ENCODE peak calls at places on chromosomes 5 and 9, in seven cellular contexts. Z is NCI-H1092; O is naive thymus-derived CD8-positive, alpha-beta T cell; E is pancreas; U is GDM1; L is left cardiac atrium; J is lung. G is an unnamed sample.

GRCh38 chr9:70945301-70945700 is 176.1 kb downstream of the TRPM3 start:
- DNase-seq in Z (no peak), O (no peak), E (no peak), U (no peak), L (no peak), J (no peak), G (no peak)

GRCh38 chr9:129280236-129281231 is 102.5 kb upstream of the IER5L start:
- DNase-seq in Z (no peak), O (no peak), E (no peak), U (no peak), L (no peak), J (no peak), G (no peak)

GRCh38 chr9:38008168-38009034 is 60.6 kb downstream of the SHB start:
- DNase-seq in Z (no peak), O (no peak), E (no peak), U (peak), L (peak), J (peak), G (peak)

GRCh38 chr9:95409650-95410426 is 92.3 kb upstream of the FANCC start:
- DNase-seq in Z (no peak), O (no peak), E (no peak), U (no peak), L (no peak), J (no peak), G (peak)

GRCh38 chr9:132609829-132610228 is 27.4 kb downstream of the BARHL1 start:
- DNase-seq in Z (no peak), O (no peak), E (no peak), U (no peak), L (no peak), J (no peak), G (no peak)

GRCh38 chr9:122816163-122816867 is 12.1 kb downstream of the PDCL start:
- DNase-seq in Z (no peak), O (peak), E (no peak), U (peak), L (peak), J (peak), G (peak)

GRCh38 chr5:33370135-33370472 is 70.7 kb upstream of the TARS1 start:
- DNase-seq in Z (no peak), O (no peak), E (no peak), U (no peak), L (no peak), J (no peak), G (peak)

GRCh38 chr5:154618696-154619095 is 136.5 kb upstream of the LARP1 start:
- DNase-seq in Z (no peak), O (no peak), E (no peak), U (no peak), L (no peak), J (no peak), G (no peak)

GRCh38 chr9:97855899-97856298 is 2.9 kb downstream of the FOXE1 start:
- DNase-seq in Z (no peak), O (no peak), E (no peak), U (no peak), L (no peak), J (no peak), G (no peak)